ENCODE peak calls at places on chromosomes 16 and 17, in six cellular contexts. W is T-helper 17 cell, K is M059J, Z is HFF-Myc, Y is GM03348, V is fibroblast of lung. F is an unnamed sample.

GRCh38 chr16:31727553-31727952 is 146.1 kb upstream of the ZNF267 start:
- DNase-seq in W (no peak), K (no peak), Z (no peak), Y (no peak), V (no peak), F (no peak)

GRCh38 chr16:77877712-77878111 is 89.3 kb downstream of the VAT1L start:
- DNase-seq in W (no peak), K (peak; percentile 80), Z (peak; percentile 10), Y (peak; percentile 20), V (peak; percentile 84), F (no peak)

GRCh38 chr17:7686221-7687071 is 844 bp downstream of the TP53 start:
- DNase-seq in W (peak; percentile 64), K (peak; percentile 77), Z (peak; percentile 47), Y (peak; percentile 87), V (peak; percentile 91), F (peak; percentile 88)

GRCh38 chr16:12703935-12704334 is 99.8 kb downstream of the CPPED1 start:
- DNase-seq in W (no peak), K (peak; percentile 88), Z (peak; percentile 11), Y (no peak), V (no peak), F (no peak)

GRCh38 chr17:8290043-8290442 is 1.6 kb downstream of the RANGRF start:
- DNase-seq in W (no peak), K (peak; percentile 48), Z (no peak), Y (no peak), V (no peak), F (no peak)

GRCh38 chr17:66580178-66580577 is 254.7 kb upstream of the CACNG5 start:
- DNase-seq in W (no peak), K (peak; percentile 64), Z (peak; percentile 25), Y (peak; percentile 15), V (peak; percentile 80), F (no peak)

GRCh38 chr16:78571434-78571833 is 472.0 kb downstream of the WWOX start:
- DNase-seq in W (no peak), K (no peak), Z (no peak), Y (no peak), V (no peak), F (no peak)

GRCh38 chr16:50202926-50203624 is 50.0 kb downstream of the TENT4B start:
- DNase-seq in W (no peak), K (peak; percentile 97), Z (peak; percentile 91), Y (peak; percentile 83), V (peak; percentile 93), F (no peak)

GRCh38 chr17:59427425-59427921 is 96.0 kb downstream of the YPEL2 start:
- DNase-seq in W (no peak), K (peak; percentile 86), Z (no peak), Y (peak; percentile 61), V (peak; percentile 23), F (no peak)

GRCh38 chr17:18262641-18263040 is 2.2 kb downstream of the MIEF2 start:
- DNase-seq in W (no peak), K (no peak), Z (no peak), Y (no peak), V (no peak), F (no peak)

GRCh38 chr16:81376880-81377279 is 62.1 kb downstream of the GAN start:
- DNase-seq in W (no peak), K (peak; percentile 59), Z (no peak), Y (no peak), V (no peak), F (no peak)

GRCh38 chr16:83245061-83245460 is 562.7 kb upstream of the HSBP1 start:
- DNase-seq in W (no peak), K (peak; percentile 12), Z (no peak), Y (no peak), V (no peak), F (no peak)

GRCh38 chr17:68939195-68939594 is 16.0 kb downstream of the ABCA8 start:
- DNase-seq in W (no peak), K (no peak), Z (no peak), Y (no peak), V (no peak), F (no peak)

GRCh38 chr17:13522749-13523148 is 79.0 kb downstream of the HS3ST3A1 start:
- DNase-seq in W (no peak), K (no peak), Z (no peak), Y (no peak), V (no peak), F (no peak)

GRCh38 chr16:82650804-82651203 is 24.0 kb downstream of the CDH13 start:
- DNase-seq in W (no peak), K (no peak), Z (no peak), Y (no peak), V (no peak), F (no peak)

GRCh38 chr17:76957600-76958464 is 89.6 kb downstream of the MGAT5B start:
- DNase-seq in W (no peak), K (no peak), Z (no peak), Y (peak; percentile 60), V (no peak), F (no peak)

GRCh38 chr16:11395008-11395948 is 50.0 kb downstream of the RMI2 start:
- DNase-seq in W (no peak), K (no peak), Z (no peak), Y (no peak), V (no peak), F (no peak)

GRCh38 chr17:42249681-42250446 is 26.3 kb downstream of the STAT5B start:
- DNase-seq in W (peak; percentile 16), K (no peak), Z (no peak), Y (no peak), V (no peak), F (no peak)

F was measured in C1 segment of cervical spinal cord.